ENCODE peak calls at places on chromosome 9, in six cellular contexts. J is GM13976; X is GM04504; M is activated T-helper 9 cell treated with anti-CD3 and anti-CD28 coated beads, Interleukin-2, amount 50 U/mL, for 16 hours; B is activated CD4-positive, alpha-beta T cell treated with anti-CD3 and anti-CD28 coated beads, Interleukin-2, amount 10 ng/mL, durations not matched to agents 7 days and 5 days; T is stomach. U is an unnamed sample.

GRCh38 chr9:130051855-130052254 is 1.9 kb upstream of the GPR107 start:
- DNase-seq in J (peak; percentile 18), X (no peak), M (no peak), B (no peak), T (no peak), U (no peak)

GRCh38 chr9:33408087-33408486 is 5.7 kb upstream of the AQP7 start:
- DNase-seq in J (no peak), X (no peak), M (no peak), B (no peak), T (no peak), U (no peak)

GRCh38 chr9:87503970-87504369 is 6.3 kb downstream of the DAPK1 start:
- DNase-seq in J (no peak), X (no peak), M (no peak), B (no peak), T (no peak), U (no peak)

GRCh38 chr9:132791699-132792240 is 86.3 kb downstream of the AK8 start:
- DNase-seq in J (no peak), X (no peak), M (no peak), B (no peak), T (no peak), U (no peak)

GRCh38 chr9:105040462-105040861 is 112.5 kb upstream of the ABCA1 start:
- DNase-seq in J (no peak), X (no peak), M (no peak), B (no peak), T (no peak), U (no peak)

GRCh38 chr9:136757751-136758140 is 297 bp downstream of the LCN8 start:
- DNase-seq in J (no peak), X (no peak), M (no peak), B (no peak), T (no peak), U (peak; percentile 34)

GRCh38 chr9:114746591-114746990 is 59.2 kb downstream of the TNFSF15 start:
- DNase-seq in J (no peak), X (peak; percentile 82), M (no peak), B (no peak), T (no peak), U (no peak)

GRCh38 chr9:21455320-21455719 is 15.1 kb downstream of the IFNA1 start:
- DNase-seq in J (peak; percentile 29), X (no peak), M (no peak), B (peak; percentile 34), T (no peak), U (peak; percentile 44)

GRCh38 chr9:38257626-38258215 is 134.8 kb upstream of the ALDH1B1 start:
- DNase-seq in J (no peak), X (no peak), M (no peak), B (no peak), T (no peak), U (no peak)

GRCh38 chr9:28234899-28235277 is 661.6 kb upstream of the C9orf72 start:
- DNase-seq in J (no peak), X (no peak), M (no peak), B (no peak), T (no peak), U (no peak)

GRCh38 chr9:96204853-96205252 is 97.1 kb downstream of the HSD17B3 start:
- DNase-seq in J (no peak), X (no peak), M (no peak), B (no peak), T (no peak), U (no peak)

GRCh38 chr9:134553061-134553891 is 88.3 kb upstream of the COL5A1 start:
- DNase-seq in J (no peak), X (no peak), M (no peak), B (no peak), T (no peak), U (no peak)

GRCh38 chr9:106700676-106701075 is 162.3 kb upstream of the ZNF462 start:
- DNase-seq in J (no peak), X (no peak), M (no peak), B (no peak), T (no peak), U (no peak)

GRCh38 chr9:129487658-129488483 is 133.0 kb downstream of the C9orf50 start:
- DNase-seq in J (no peak), X (no peak), M (no peak), B (peak; percentile 36), T (peak; percentile 49), U (no peak)

GRCh38 chr9:3526903-3527652 is 1.3 kb upstream of the RFX3 start:
- DNase-seq in J (no peak), X (no peak), M (no peak), B (peak; percentile 80), T (no peak), U (peak; percentile 88)

GRCh38 chr9:84111726-84112125 is 131.1 kb downstream of the RMI1 start:
- DNase-seq in J (no peak), X (no peak), M (no peak), B (no peak), T (no peak), U (no peak)

U was measured in CD4-positive, alpha-beta memory T cell.